ENCODE peak calls at places on chromosomes 7 and 10, in four cellular contexts. J is gastrocnemius medialis, O is IMR-90, Y is astrocyte of the spinal cord. Z is an unnamed sample.

GRCh38 chr7:29091121-29091601 is 55.2 kb downstream of the CPVL start:
- DNase-seq in J (no peak), O (no peak), Y (no peak), Z (no peak)

GRCh38 chr7:140876519-140877248 is 48.0 kb downstream of the BRAF start:
- DNase-seq in J (no peak), O (peak), Y (peak), Z (peak)

GRCh38 chr7:31027161-31027965 is 24.7 kb upstream of the ADCYAP1R1 start:
- DNase-seq in J (no peak), O (no peak), Y (no peak), Z (no peak)

GRCh38 chr10:7942311-7942710 is 112.2 kb upstream of the GATA3 start:
- DNase-seq in J (no peak), O (peak), Y (no peak), Z (no peak)

GRCh38 chr7:87225696-87226095 is 6.2 kb upstream of the TMEM243 start:
- DNase-seq in J (no peak), O (peak), Y (peak), Z (no peak)

GRCh38 chr7:16027396-16027795 is 340.9 kb upstream of the MEOX2 start:
- DNase-seq in J (no peak), O (peak), Y (no peak), Z (no peak)

GRCh38 chr7:124633740-124634139 is 131.9 kb downstream of the GPR37 start:
- DNase-seq in J (no peak), O (no peak), Y (no peak), Z (no peak)

GRCh38 chr7:115356139-115356746 is 434.3 kb downstream of the MDFIC start:
- DNase-seq in J (no peak), O (peak), Y (peak), Z (no peak)

GRCh38 chr7:37510043-37510634 is 61.5 kb upstream of the ELMO1 start:
- DNase-seq in J (no peak), O (no peak), Y (no peak), Z (no peak)

GRCh38 chr7:13069832-13070231 is 382.4 kb downstream of the ARL4A start:
- DNase-seq in J (no peak), O (peak), Y (no peak), Z (no peak)

GRCh38 chr7:80659120-80660055 is 20.9 kb downstream of the CD36 start:
- DNase-seq in J (no peak), O (peak), Y (peak), Z (no peak)

GRCh38 chr10:119737827-119738226 is 12.0 kb downstream of the INPP5F start:
- DNase-seq in J (peak), O (peak), Y (peak), Z (peak)

GRCh38 chr10:7856685-7857084 is 38.4 kb downstream of the TAF3 start:
- DNase-seq in J (no peak), O (peak), Y (no peak), Z (no peak)

GRCh38 chr10:42940487-42941157 is 136.2 kb upstream of the RET start:
- DNase-seq in J (no peak), O (no peak), Y (no peak), Z (no peak)

GRCh38 chr10:116796910-116797513 is 52.3 kb upstream of the ENO4 start:
- DNase-seq in J (peak), O (peak), Y (peak), Z (peak)

GRCh38 chr10:35466170-35466569 is 129.9 kb downstream of the CCNY start:
- DNase-seq in J (no peak), O (no peak), Y (no peak), Z (no peak)

GRCh38 chr10:76416642-76417041 is 985.2 kb downstream of the LRMDA start:
- DNase-seq in J (no peak), O (no peak), Y (no peak), Z (no peak)

GRCh38 chr7:93226310-93226709 is at the start of gene HEPACAM2:
- DNase-seq in J (no peak), O (no peak), Y (no peak), Z (no peak)

GRCh38 chr10:79059859-79060379 is 8.8 kb upstream of the ZMIZ1 start:
- DNase-seq in J (no peak), O (no peak), Y (no peak), Z (no peak)

GRCh38 chr10:13731799-13732198 is 145.0 kb downstream of the PRPF18 start:
- DNase-seq in J (no peak), O (no peak), Y (no peak), Z (no peak)

GRCh38 chr10:13725594-13725993 is 138.8 kb downstream of the PRPF18 start:
- DNase-seq in J (no peak), O (no peak), Y (no peak), Z (no peak)

GRCh38 chr10:13727574-13727973 is 140.8 kb downstream of the PRPF18 start:
- DNase-seq in J (no peak), O (no peak), Y (no peak), Z (no peak)

GRCh38 chr10:13729959-13730358 is 143.2 kb downstream of the PRPF18 start:
- DNase-seq in J (no peak), O (no peak), Y (no peak), Z (no peak)

GRCh38 chr10:13728898-13729535 is 142.3 kb downstream of the PRPF18 start:
- DNase-seq in J (no peak), O (no peak), Y (no peak), Z (no peak)
- TF ChIP-seq CTCF in J (no peak), O (no peak), Y (no peak), Z (no peak)

GRCh38 chr7:8441106-8441590 is 7.7 kb downstream of the NXPH1 start:
- DNase-seq in J (no peak), O (no peak), Y (no peak), Z (no peak)

GRCh38 chr7:8441602-8442294 is 8.3 kb downstream of the NXPH1 start:
- DNase-seq in J (no peak), O (no peak), Y (no peak), Z (no peak)

GRCh38 chr7:8442814-8443304 is 9.4 kb downstream of the NXPH1 start:
- DNase-seq in J (no peak), O (no peak), Y (peak), Z (no peak)

GRCh38 chr7:8442295-8442813 is 8.9 kb downstream of the NXPH1 start:
- DNase-seq in J (no peak), O (no peak), Y (no peak), Z (no peak)

GRCh38 chr7:8443871-8444756 is 10.7 kb downstream of the NXPH1 start:
- DNase-seq in J (no peak), O (no peak), Y (no peak), Z (no peak)
- H3K4me3 ChIP-seq in J (no peak), O (no peak), Y (no peak), Z (no peak)

DNA sequence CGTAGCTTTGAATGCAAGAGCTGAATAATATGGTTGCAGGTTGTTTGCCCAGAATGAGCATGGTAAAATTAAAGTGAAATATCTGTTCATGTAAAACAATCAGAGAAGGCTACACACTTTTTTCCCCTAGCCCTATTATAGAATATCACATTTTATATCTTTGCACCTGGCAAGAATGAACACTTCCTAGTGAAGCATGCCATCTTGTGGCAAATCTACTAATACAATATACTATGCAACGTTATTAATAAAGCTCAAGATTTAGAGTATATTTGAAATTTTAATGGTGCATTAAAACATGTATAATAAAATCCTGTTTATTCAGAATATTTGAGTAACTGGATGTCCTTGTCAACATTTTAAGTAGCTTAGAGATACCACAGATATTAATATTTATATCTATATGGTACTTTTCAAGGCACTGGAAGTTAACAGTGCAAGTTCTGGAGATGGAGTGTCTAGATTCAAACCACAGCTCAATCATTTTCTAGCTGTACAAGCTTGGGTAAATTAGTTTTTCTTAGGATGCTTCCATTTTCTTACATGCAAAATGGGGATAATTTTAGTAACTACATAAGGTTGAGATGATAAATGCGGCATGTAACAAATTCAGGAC is 643.1 kb upstream of the SEMA3D start:
- DNase-seq in J (no peak), O (peak), Y (peak), Z (no peak)
- TF ChIP-seq CTCF in J (no peak), O (peak), Y (peak), Z (peak)

DNA sequence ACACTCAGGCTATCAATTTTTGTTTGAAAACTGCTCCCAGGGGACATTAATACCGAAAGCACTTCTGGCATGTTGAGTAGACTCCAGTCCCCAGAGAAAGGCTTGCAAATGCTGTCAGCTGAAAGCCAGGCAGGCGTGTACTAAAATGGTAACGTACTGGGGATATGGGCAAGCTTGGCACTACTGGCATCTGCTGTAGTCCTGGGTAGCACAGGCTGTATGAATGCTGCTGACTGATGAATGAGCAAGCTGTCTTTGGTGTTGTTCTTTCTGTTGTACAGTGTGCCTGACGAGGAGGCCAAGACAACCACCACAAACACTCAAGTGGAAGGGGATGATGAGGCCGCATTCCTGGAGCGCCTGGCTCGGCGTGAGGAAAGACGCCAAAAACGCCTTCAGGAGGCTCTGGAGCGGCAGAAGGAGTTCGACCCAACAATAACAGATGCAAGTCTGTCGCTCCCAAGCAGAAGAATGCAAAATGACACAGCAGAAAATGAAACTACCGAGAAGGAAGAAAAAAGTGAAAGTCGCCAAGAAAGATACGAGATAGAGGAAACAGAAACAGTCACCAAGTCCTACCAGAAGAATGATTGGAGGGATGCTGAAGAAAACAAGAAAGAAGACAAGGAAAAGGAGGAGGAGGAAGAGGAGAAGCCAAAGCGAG is 53.5 kb upstream of the AGBL3 start:
- DNase-seq in J (no peak), O (peak), Y (peak), Z (no peak)
- H3K4me3 ChIP-seq in J (no peak), O (no peak), Y (no peak), Z (no peak)